ENCODE peak calls at places on chromosome 3, in nine cellular contexts. One of them, this sample, is unnamed.

GRCh38 chr3:71702131-71703024 is 22.8 kb downstream of the EIF4E3 start:
- DNase-seq in stimulated activated CD8-positive, alpha-beta memory T cell treated with anti-CD3 and anti-CD28 coated beads, Interleukin-15, amount 100 ng/mL, for 48 hours: no peak
- DNase-seq in EH: no peak
- DNase-seq in RCC 7860: peak
- DNase-seq in MCF 10A: peak
- DNase-seq in naive thymus-derived CD8-positive, alpha-beta T cell: peak
- DNase-seq in mucosa of descending colon: no peak
- DNase-seq in NCI-H1105 treated with DMSO at 0.1 percent for 48 hours: no peak
- DNase-seq in GM19239: no peak
- DNase-seq in this sample: no peak

GRCh38 chr3:119715105-119715504 is 12.3 kb downstream of the CFAP91 start:
- DNase-seq in MCF 10A: no peak
- DNase-seq in mucosa of descending colon: no peak
- DNase-seq in RCC 7860: no peak
- DNase-seq in NCI-H1105 treated with DMSO at 0.1 percent for 48 hours: no peak
- DNase-seq in GM19239: no peak
- DNase-seq in naive thymus-derived CD8-positive, alpha-beta T cell: no peak
- DNase-seq in stimulated activated CD8-positive, alpha-beta memory T cell treated with anti-CD3 and anti-CD28 coated beads, Interleukin-15, amount 100 ng/mL, for 48 hours: no peak
- DNase-seq in EH: no peak
- DNase-seq in this sample: no peak

GRCh38 chr3:44468572-44469520 is 8.6 kb downstream of the ZNF445 start:
- DNase-seq in MCF 10A: peak
- DNase-seq in NCI-H1105 treated with DMSO at 0.1 percent for 48 hours: no peak
- DNase-seq in RCC 7860: peak
- DNase-seq in stimulated activated CD8-positive, alpha-beta memory T cell treated with anti-CD3 and anti-CD28 coated beads, Interleukin-15, amount 100 ng/mL, for 48 hours: peak
- DNase-seq in mucosa of descending colon: no peak
- DNase-seq in EH: peak
- DNase-seq in naive thymus-derived CD8-positive, alpha-beta T cell: no peak
- DNase-seq in GM19239: no peak
- DNase-seq in this sample: peak

GRCh38 chr3:184154909-184155643 is at the start of gene DVL3:
- DNase-seq in naive thymus-derived CD8-positive, alpha-beta T cell: peak
- DNase-seq in MCF 10A: peak
- DNase-seq in stimulated activated CD8-positive, alpha-beta memory T cell treated with anti-CD3 and anti-CD28 coated beads, Interleukin-15, amount 100 ng/mL, for 48 hours: no peak
- DNase-seq in RCC 7860: peak
- DNase-seq in GM19239: peak
- DNase-seq in mucosa of descending colon: peak
- DNase-seq in EH: peak
- DNase-seq in NCI-H1105 treated with DMSO at 0.1 percent for 48 hours: peak
- DNase-seq in this sample: peak

GRCh38 chr3:173617490-173617889 is 219.9 kb downstream of the NLGN1 start:
- DNase-seq in stimulated activated CD8-positive, alpha-beta memory T cell treated with anti-CD3 and anti-CD28 coated beads, Interleukin-15, amount 100 ng/mL, for 48 hours: no peak
- DNase-seq in EH: no peak
- DNase-seq in NCI-H1105 treated with DMSO at 0.1 percent for 48 hours: peak
- DNase-seq in GM19239: no peak
- DNase-seq in naive thymus-derived CD8-positive, alpha-beta T cell: no peak
- DNase-seq in RCC 7860: no peak
- DNase-seq in MCF 10A: peak
- DNase-seq in mucosa of descending colon: no peak
- DNase-seq in this sample: no peak

GRCh38 chr3:1087066-1087555 is 5.7 kb upstream of the CNTN6 start:
- DNase-seq in GM19239: no peak
- DNase-seq in NCI-H1105 treated with DMSO at 0.1 percent for 48 hours: peak
- DNase-seq in stimulated activated CD8-positive, alpha-beta memory T cell treated with anti-CD3 and anti-CD28 coated beads, Interleukin-15, amount 100 ng/mL, for 48 hours: no peak
- DNase-seq in mucosa of descending colon: peak
- DNase-seq in RCC 7860: peak
- DNase-seq in EH: peak
- DNase-seq in MCF 10A: peak
- DNase-seq in naive thymus-derived CD8-positive, alpha-beta T cell: no peak
- DNase-seq in this sample: no peak

GRCh38 chr3:120103276-120103675 is 9.0 kb upstream of the GSK3B start:
- DNase-seq in mucosa of descending colon: no peak
- DNase-seq in naive thymus-derived CD8-positive, alpha-beta T cell: no peak
- DNase-seq in MCF 10A: no peak
- DNase-seq in NCI-H1105 treated with DMSO at 0.1 percent for 48 hours: no peak
- DNase-seq in GM19239: no peak
- DNase-seq in RCC 7860: no peak
- DNase-seq in EH: no peak
- DNase-seq in stimulated activated CD8-positive, alpha-beta memory T cell treated with anti-CD3 and anti-CD28 coated beads, Interleukin-15, amount 100 ng/mL, for 48 hours: no peak
- DNase-seq in this sample: no peak

GRCh38 chr3:192653862-192654261 is 73.5 kb downstream of the FGF12 start:
- DNase-seq in GM19239: no peak
- DNase-seq in EH: no peak
- DNase-seq in RCC 7860: no peak
- DNase-seq in naive thymus-derived CD8-positive, alpha-beta T cell: no peak
- DNase-seq in MCF 10A: no peak
- DNase-seq in stimulated activated CD8-positive, alpha-beta memory T cell treated with anti-CD3 and anti-CD28 coated beads, Interleukin-15, amount 100 ng/mL, for 48 hours: no peak
- DNase-seq in NCI-H1105 treated with DMSO at 0.1 percent for 48 hours: no peak
- DNase-seq in mucosa of descending colon: no peak
- DNase-seq in this sample: no peak

GRCh38 chr3:14237431-14237830 is 58.8 kb downstream of the LSM3 start:
- DNase-seq in RCC 7860: no peak
- DNase-seq in naive thymus-derived CD8-positive, alpha-beta T cell: no peak
- DNase-seq in NCI-H1105 treated with DMSO at 0.1 percent for 48 hours: no peak
- DNase-seq in GM19239: no peak
- DNase-seq in stimulated activated CD8-positive, alpha-beta memory T cell treated with anti-CD3 and anti-CD28 coated beads, Interleukin-15, amount 100 ng/mL, for 48 hours: no peak
- DNase-seq in MCF 10A: no peak
- DNase-seq in EH: no peak
- DNase-seq in mucosa of descending colon: no peak
- DNase-seq in this sample: no peak

GRCh38 chr3:44554626-44555592 is at the start of gene ZKSCAN7:
- DNase-seq in naive thymus-derived CD8-positive, alpha-beta T cell: peak
- DNase-seq in RCC 7860: no peak
- DNase-seq in MCF 10A: no peak
- DNase-seq in GM19239: peak
- DNase-seq in EH: peak
- DNase-seq in mucosa of descending colon: peak
- DNase-seq in stimulated activated CD8-positive, alpha-beta memory T cell treated with anti-CD3 and anti-CD28 coated beads, Interleukin-15, amount 100 ng/mL, for 48 hours: peak
- DNase-seq in NCI-H1105 treated with DMSO at 0.1 percent for 48 hours: no peak
- DNase-seq in this sample: peak

GRCh38 chr3:10846657-10846975 is 30.6 kb downstream of the SLC6A11 start:
- DNase-seq in mucosa of descending colon: no peak
- DNase-seq in naive thymus-derived CD8-positive, alpha-beta T cell: no peak
- DNase-seq in EH: no peak
- DNase-seq in GM19239: no peak
- DNase-seq in stimulated activated CD8-positive, alpha-beta memory T cell treated with anti-CD3 and anti-CD28 coated beads, Interleukin-15, amount 100 ng/mL, for 48 hours: no peak
- DNase-seq in NCI-H1105 treated with DMSO at 0.1 percent for 48 hours: no peak
- DNase-seq in RCC 7860: no peak
- DNase-seq in MCF 10A: no peak
- DNase-seq in this sample: no peak